ENCODE peak calls at places on chromosomes 12 and 14, in eight cellular contexts. D is fibroblast of mammary gland; V is iPS-NIHi11; X is T-helper 2 cell; W is stimulated activated CD4-positive, alpha-beta T cell treated with anti-CD3 and anti-CD28 coated beads, Interleukin-15, amount 100 ng/mL, for 24 hours; P is LoVo; L is effector memory CD8-positive, alpha-beta T cell; A is mesenchymal stem cell. G is an unnamed sample.

GRCh38 chr12:60148109-60148508 is 552.3 kb downstream of the SLC16A7 start:
- DNase-seq in W (no peak), P (no peak), X (no peak), A (peak), L (no peak), V (no peak), D (peak), G (peak)

GRCh38 chr12:24111101-24111500 is 161.6 kb upstream of the SOX5 start:
- DNase-seq in L (no peak), V (no peak), W (no peak), P (no peak), D (peak), X (no peak), A (peak), G (no peak)

GRCh38 chr12:27608890-27609289 is 84.9 kb downstream of the PPFIBP1 start:
- DNase-seq in X (no peak), P (no peak), L (no peak), V (no peak), D (no peak), W (no peak), A (no peak), G (no peak)

GRCh38 chr14:35512765-35513164 is 21.2 kb upstream of the INSM2 start:
- DNase-seq in W (no peak), L (no peak), D (no peak), V (no peak), A (no peak), X (no peak), P (no peak), G (no peak)

GRCh38 chr14:58787601-58788000 is 149.8 kb downstream of the DACT1 start:
- DNase-seq in L (no peak), W (no peak), P (no peak), V (no peak), D (peak), X (no peak), A (no peak), G (peak)

GRCh38 chr14:54784657-54785056 is 118.0 kb downstream of the GCH1 start:
- DNase-seq in P (no peak), X (no peak), D (no peak), V (no peak), L (no peak), A (no peak), W (no peak), G (no peak)

GRCh38 chr14:64510825-64511679 is 6.5 kb downstream of the ZBTB1 start:
- DNase-seq in L (peak), D (peak), A (peak), V (peak), W (peak), P (peak), X (peak), G (peak)

GRCh38 chr14:33127531-33127930 is 188.9 kb downstream of the NPAS3 start:
- DNase-seq in P (no peak), A (peak), L (no peak), X (no peak), W (no peak), D (peak), V (no peak), G (no peak)

GRCh38 chr14:85234626-85235025 is 295.3 kb upstream of the FLRT2 start:
- DNase-seq in L (no peak), D (no peak), P (no peak), A (no peak), W (no peak), X (no peak), V (no peak), G (no peak)

GRCh38 chr14:23443881-23444280 is 8.4 kb upstream of the MYH7 start:
- DNase-seq in X (no peak), V (no peak), P (no peak), A (no peak), W (no peak), D (no peak), L (no peak), G (no peak)

GRCh38 chr12:12007713-12008231 is 63.0 kb upstream of the BCL2L14 start:
- DNase-seq in X (peak), D (no peak), L (no peak), P (no peak), A (no peak), W (no peak), V (no peak), G (no peak)

GRCh38 chr12:126258190-126258589 is 1193.0 kb downstream of the AACS start:
- DNase-seq in A (no peak), V (no peak), W (no peak), X (no peak), L (no peak), P (no peak), D (no peak), G (no peak)

GRCh38 chr12:66902020-66902419 is 223.1 kb upstream of the GRIP1 start:
- DNase-seq in P (no peak), W (no peak), L (no peak), D (no peak), X (no peak), V (no peak), A (no peak), G (no peak)

GRCh38 chr14:49953196-49953595 is 60.3 kb downstream of the ARF6 start:
- DNase-seq in L (no peak), W (no peak), P (no peak), V (no peak), A (no peak), D (no peak), X (no peak), G (no peak)

GRCh38 chr14:52801014-52801708 is 9.8 kb upstream of the GNPNAT1 start:
- DNase-seq in A (peak), X (no peak), L (no peak), D (peak), P (no peak), V (no peak), W (no peak), G (peak)

GRCh38 chr12:48696626-48697025 is 14.6 kb upstream of the KANSL2 start:
- DNase-seq in L (no peak), W (no peak), D (no peak), A (no peak), P (no peak), X (no peak), V (no peak), G (no peak)

GRCh38 chr14:54735424-54735823 is 167.2 kb downstream of the GCH1 start:
- DNase-seq in D (no peak), A (no peak), L (no peak), V (no peak), X (no peak), W (no peak), P (no peak), G (peak)

GRCh38 chr14:81406863-81407262 is 6.7 kb upstream of the STON2 start:
- DNase-seq in V (no peak), X (no peak), L (no peak), P (no peak), A (no peak), D (peak), W (no peak), G (peak)

GRCh38 chr12:123750159-123750656 is 11.9 kb upstream of the DNAH10 start:
- DNase-seq in A (no peak), V (no peak), D (no peak), W (no peak), P (no peak), L (no peak), X (no peak), G (no peak)

GRCh38 chr12:131203666-131204415 is 250.1 kb downstream of the ADGRD1 start:
- DNase-seq in V (no peak), D (no peak), X (no peak), L (no peak), A (no peak), P (no peak), W (no peak), G (no peak)

GRCh38 chr14:96104469-96105057 is 65.4 kb downstream of the C14orf132 start:
- DNase-seq in V (no peak), L (no peak), P (no peak), D (peak), A (peak), X (no peak), W (no peak), G (peak)

GRCh38 chr14:28012629-28013415 is 753.8 kb upstream of the FOXG1 start:
- DNase-seq in X (no peak), D (no peak), L (no peak), A (no peak), P (no peak), W (no peak), V (peak), G (no peak)